ENCODE peak calls at places on chromosome 10, in eight cellular contexts. X is tibial nerve, M is fibroblast of lung, B is endodermal cell, O is sigmoid colon, Y is heart left ventricle, P is heart right ventricle, N is PC-3. K is an unnamed sample.

GRCh38 chr10:13924020-13924725 is 337.4 kb downstream of the PRPF18 start:
- DNase-seq in X (no peak), M (peak; percentile 97), B (no peak), O (no peak), Y (no peak), P (no peak), N (peak; percentile 68), K (no peak)

GRCh38 chr10:28008054-28008453 is 9.2 kb upstream of the ODAD2 start:
- DNase-seq in X (no peak), M (no peak), B (no peak), O (no peak), Y (no peak), P (no peak), N (peak; percentile 23), K (no peak)

GRCh38 chr10:99125879-99126278 is 109.8 kb downstream of the HPSE2 start:
- DNase-seq in X (no peak), M (no peak), B (peak; percentile 69), O (no peak), Y (no peak), P (no peak), N (no peak), K (no peak)

GRCh38 chr10:6250745-6251144 is 48.0 kb downstream of the PFKFB3 start:
- DNase-seq in X (no peak), M (no peak), B (no peak), O (no peak), Y (no peak), P (no peak), N (no peak), K (no peak)

GRCh38 chr10:128062331-128062730 is 63.9 kb downstream of the MKI67 start:
- DNase-seq in X (no peak), M (no peak), B (peak; percentile 76), O (no peak), Y (no peak), P (no peak), N (no peak), K (no peak)

GRCh38 chr10:52170776-52171175 is 143.3 kb upstream of the DKK1 start:
- DNase-seq in X (no peak), M (no peak), B (no peak), O (no peak), Y (no peak), P (no peak), N (no peak), K (no peak)

GRCh38 chr10:13528875-13529713 is at the start of gene BEND7:
- DNase-seq in X (no peak), M (no peak), B (peak; percentile 66), O (no peak), Y (peak; percentile 59), P (peak; percentile 67), N (peak; percentile 16), K (no peak)

GRCh38 chr10:114118514-114118913 is 55.5 kb downstream of the CCDC186 start:
- DNase-seq in X (no peak), M (no peak), B (no peak), O (no peak), Y (no peak), P (no peak), N (no peak), K (no peak)

GRCh38 chr10:11517150-11517549 is 94.3 kb downstream of the USP6NL start:
- DNase-seq in X (no peak), M (no peak), B (no peak), O (no peak), Y (no peak), P (no peak), N (peak; percentile 24), K (no peak)

GRCh38 chr10:132298038-132298935 is 9.5 kb downstream of the STK32C start:
- DNase-seq in X (no peak), M (no peak), B (peak; percentile 53), O (peak; percentile 57), Y (peak; percentile 12), P (no peak), N (no peak), K (no peak)

GRCh38 chr10:133007360-133007858 is 65.0 kb upstream of the CFAP46 start:
- DNase-seq in X (no peak), M (no peak), B (no peak), O (no peak), Y (no peak), P (peak; percentile 11), N (no peak), K (no peak)

GRCh38 chr10:997266-998022 is 9.2 kb downstream of the GTPBP4 start:
- DNase-seq in X (no peak), M (no peak), B (no peak), O (peak; percentile 13), Y (no peak), P (no peak), N (no peak), K (no peak)

GRCh38 chr10:1004294-1004693 is 16.1 kb downstream of the GTPBP4 start:
- DNase-seq in X (no peak), M (no peak), B (no peak), O (no peak), Y (no peak), P (no peak), N (no peak), K (no peak)

GRCh38 chr10:1007583-1007982 is 18.1 kb downstream of the IDI2 start:
- DNase-seq in X (no peak), M (no peak), B (no peak), O (no peak), Y (no peak), P (no peak), N (no peak), K (no peak)

GRCh38 chr10:1006573-1006972 is 18.3 kb downstream of the GTPBP4 start:
- DNase-seq in X (no peak), M (no peak), B (no peak), O (no peak), Y (no peak), P (no peak), N (no peak), K (no peak)

DNA sequence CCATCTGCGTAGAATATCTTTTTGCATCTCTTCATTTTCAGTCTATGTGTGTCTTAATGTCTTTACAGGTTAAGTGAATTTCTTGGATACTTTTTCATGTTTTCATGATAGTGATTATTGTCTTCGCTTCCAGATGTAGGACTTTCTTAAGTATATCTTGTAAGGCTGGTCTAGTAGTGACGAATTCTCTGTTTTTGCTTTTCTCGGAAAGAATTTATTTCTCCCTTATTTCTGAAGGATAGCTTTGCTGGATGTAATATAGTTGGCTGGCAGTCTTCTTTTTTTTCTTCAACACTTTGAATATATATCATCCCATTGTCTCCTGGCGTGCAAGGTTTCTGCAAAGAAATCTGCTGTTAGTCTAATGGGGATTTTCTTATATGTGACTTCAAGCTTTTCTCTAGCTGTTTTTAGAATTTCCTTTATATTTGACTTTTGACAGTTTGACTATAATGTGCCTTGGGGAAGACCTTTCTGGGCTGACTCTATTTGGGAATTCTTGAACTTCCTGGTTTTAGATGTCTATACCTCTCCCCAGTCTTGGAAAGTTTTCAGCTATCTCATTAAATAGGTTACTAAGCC is 14.3 kb downstream of the GTPBP4 start:
- DNase-seq in X (no peak), M (peak; percentile 20), B (no peak), O (no peak), Y (no peak), P (no peak), N (no peak), K (no peak)
- H3K36me3 ChIP-seq in X (peaks cover 100% of the 10 kb centered on the region), M (peaks cover 31% of the 10 kb centered on the region), B (peaks cover 95% of the 10 kb centered on the region), O (peaks cover 84% of the 10 kb centered on the region), Y (peaks cover 96% of the 10 kb centered on the region), P (peaks cover 100% of the 10 kb centered on the region), N (peaks cover 47% of the 10 kb centered on the region), K (peaks cover 97% of the 10 kb centered on the region)

GRCh38 chr10:97353945-97354344 is 19.4 kb upstream of the FRAT2 start:
- DNase-seq in X (no peak), M (no peak), B (no peak), O (no peak), Y (no peak), P (no peak), N (no peak), K (no peak)

GRCh38 chr10:97347317-97347716 is 12.8 kb upstream of the FRAT2 start:
- DNase-seq in X (no peak), M (no peak), B (no peak), O (no peak), Y (no peak), P (no peak), N (no peak), K (no peak)

GRCh38 chr10:97355571-97355975 is 21.0 kb upstream of the FRAT2 start:
- DNase-seq in X (peak; percentile 31), M (no peak), B (peak; percentile 81), O (no peak), Y (no peak), P (no peak), N (no peak), K (no peak)

GRCh38 chr10:97349752-97350117 is 15.2 kb upstream of the FRAT2 start:
- DNase-seq in X (no peak), M (no peak), B (no peak), O (no peak), Y (no peak), P (no peak), N (no peak), K (no peak)

DNA sequence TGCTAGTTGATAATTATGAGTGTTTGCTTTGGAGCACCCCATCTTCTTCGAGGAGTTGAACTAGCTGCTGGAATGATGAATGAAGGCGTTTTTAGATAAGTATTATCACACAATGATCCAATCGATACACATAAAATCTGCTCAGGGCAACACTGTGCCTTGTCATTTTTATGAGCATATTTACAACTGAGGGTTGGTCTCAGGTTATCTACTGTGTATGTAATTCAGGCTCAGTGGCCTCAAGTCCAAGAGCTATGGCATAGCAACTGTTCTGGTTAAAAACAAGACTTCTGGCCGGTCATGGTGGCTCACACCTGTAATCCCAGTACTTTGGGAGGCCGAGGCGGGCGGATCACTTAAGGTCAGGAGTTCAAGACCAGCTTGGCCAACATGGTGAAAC is 15.6 kb upstream of the FRAT2 start:
- DNase-seq in X (no peak), M (no peak), B (no peak), O (no peak), Y (no peak), P (no peak), N (no peak), K (no peak)
- H3K4me1 ChIP-seq in X (peaks cover under 1% of the 10 kb centered on the region), M (no peaks in the 10 kb centered on the region), B (peaks cover 3% of the 10 kb centered on the region), O (peaks cover 10% of the 10 kb centered on the region), Y (no peaks in the 10 kb centered on the region), P (no peaks in the 10 kb centered on the region), N (no peaks in the 10 kb centered on the region), K (no peaks in the 10 kb centered on the region)

GRCh38 chr10:109966961-109967738 is 40.6 kb upstream of the ADD3 start:
- DNase-seq in X (no peak), M (peak; percentile 92), B (peak; percentile 66), O (no peak), Y (peak; percentile 52), P (no peak), N (peak; percentile 56), K (no peak)
- H3K4me3 ChIP-seq in X (no peak overlapping the region), M (peak overlapping the region; percentile 30), B (no peak overlapping the region), O (no peak overlapping the region), Y (no peak overlapping the region), P (no peak overlapping the region), N (peak overlapping the region; percentile 61), K (no peak overlapping the region)

GRCh38 chr10:87531908-87532622 is 27.4 kb downstream of the MINPP1 start:
- DNase-seq in X (peak; percentile 60), M (peak; percentile 85), B (no peak), O (peak; percentile 75), Y (no peak), P (no peak), N (no peak), K (no peak)

GRCh38 chr10:87538092-87538795 is 33.6 kb downstream of the MINPP1 start:
- DNase-seq in X (no peak), M (peak; percentile 26), B (peak; percentile 63), O (no peak), Y (no peak), P (no peak), N (no peak), K (no peak)

GRCh38 chr10:87534173-87534858 is 29.6 kb downstream of the MINPP1 start:
- DNase-seq in X (no peak), M (no peak), B (no peak), O (no peak), Y (no peak), P (no peak), N (no peak), K (no peak)

GRCh38 chr10:87532696-87533095 is 28.0 kb downstream of the MINPP1 start:
- DNase-seq in X (no peak), M (no peak), B (no peak), O (no peak), Y (no peak), P (no peak), N (no peak), K (no peak)
- H3K36me3 ChIP-seq in X (peaks cover 33% of the 10 kb centered on the region), M (no peaks in the 10 kb centered on the region), B (peaks cover 20% of the 10 kb centered on the region), O (peaks cover 14% of the 10 kb centered on the region), Y (peaks cover 13% of the 10 kb centered on the region), P (peaks cover 17% of the 10 kb centered on the region), N (no peaks in the 10 kb centered on the region), K (no peaks in the 10 kb centered on the region)

K was measured in effector memory CD4-positive, alpha-beta T cell.